ENCODE peak calls at places on chromosomes 4 and X, in eight cellular contexts. One of them, this sample, is unnamed.

GRCh38 chr4:76301068-76301774 is 5.3 kb upstream of the STBD1 start:
- DNase-seq in activated T-helper 1 cell treated with anti-CD3 and anti-CD28 coated beads, Interleukin-12 subunit alpha, Interleukin-12 subunit beta, Interleukin-2, Interleukin-4 antibody, amounts not matched to agents 30 ng/mL and 10 ng/mL and 1 ng/mL, durations not matched to agents 14 hours and 24 hours and 36 hours: peak
- DNase-seq in stimulated activated CD4-positive, alpha-beta T cell treated with anti-CD3 and anti-CD28 coated beads, Interleukin-4, amount 100 ng/mL, for 48 hours: peak
- DNase-seq in activated naive CD4-positive, alpha-beta T cell treated with anti-CD3 and anti-CD28 coated beads for 36 hours: peak
- DNase-seq in activated CD8-positive, alpha-beta memory T cell treated with anti-CD3 and anti-CD28 coated beads for 48 hours: no peak
- DNase-seq in cardiac fibroblast: peak
- DNase-seq in nephron progenitor cell: no peak
- DNase-seq in BE2C: no peak
- DNase-seq in this sample: peak

GRCh38 chrX:9940397-9940796 is 26.8 kb upstream of the CLDN34 start:
- DNase-seq in activated CD8-positive, alpha-beta memory T cell treated with anti-CD3 and anti-CD28 coated beads for 48 hours: no peak
- DNase-seq in stimulated activated CD4-positive, alpha-beta T cell treated with anti-CD3 and anti-CD28 coated beads, Interleukin-4, amount 100 ng/mL, for 48 hours: no peak
- DNase-seq in BE2C: no peak
- DNase-seq in cardiac fibroblast: peak
- DNase-seq in nephron progenitor cell: no peak
- DNase-seq in activated T-helper 1 cell treated with anti-CD3 and anti-CD28 coated beads, Interleukin-12 subunit alpha, Interleukin-12 subunit beta, Interleukin-2, Interleukin-4 antibody, amounts not matched to agents 30 ng/mL and 10 ng/mL and 1 ng/mL, durations not matched to agents 14 hours and 24 hours and 36 hours: no peak
- DNase-seq in activated naive CD4-positive, alpha-beta T cell treated with anti-CD3 and anti-CD28 coated beads for 36 hours: peak
- DNase-seq in this sample: no peak

GRCh38 chr4:14184265-14184664 is 556.7 kb upstream of the BOD1L1 start:
- DNase-seq in activated CD8-positive, alpha-beta memory T cell treated with anti-CD3 and anti-CD28 coated beads for 48 hours: no peak
- DNase-seq in stimulated activated CD4-positive, alpha-beta T cell treated with anti-CD3 and anti-CD28 coated beads, Interleukin-4, amount 100 ng/mL, for 48 hours: no peak
- DNase-seq in BE2C: no peak
- DNase-seq in nephron progenitor cell: peak
- DNase-seq in activated naive CD4-positive, alpha-beta T cell treated with anti-CD3 and anti-CD28 coated beads for 36 hours: no peak
- DNase-seq in cardiac fibroblast: peak
- DNase-seq in activated T-helper 1 cell treated with anti-CD3 and anti-CD28 coated beads, Interleukin-12 subunit alpha, Interleukin-12 subunit beta, Interleukin-2, Interleukin-4 antibody, amounts not matched to agents 30 ng/mL and 10 ng/mL and 1 ng/mL, durations not matched to agents 14 hours and 24 hours and 36 hours: no peak
- DNase-seq in this sample: no peak

GRCh38 chr4:62460329-62460728 is 1260.2 kb downstream of the ADGRL3 start:
- DNase-seq in BE2C: no peak
- DNase-seq in nephron progenitor cell: no peak
- DNase-seq in activated naive CD4-positive, alpha-beta T cell treated with anti-CD3 and anti-CD28 coated beads for 36 hours: no peak
- DNase-seq in activated T-helper 1 cell treated with anti-CD3 and anti-CD28 coated beads, Interleukin-12 subunit alpha, Interleukin-12 subunit beta, Interleukin-2, Interleukin-4 antibody, amounts not matched to agents 30 ng/mL and 10 ng/mL and 1 ng/mL, durations not matched to agents 14 hours and 24 hours and 36 hours: no peak
- DNase-seq in cardiac fibroblast: no peak
- DNase-seq in activated CD8-positive, alpha-beta memory T cell treated with anti-CD3 and anti-CD28 coated beads for 48 hours: no peak
- DNase-seq in stimulated activated CD4-positive, alpha-beta T cell treated with anti-CD3 and anti-CD28 coated beads, Interleukin-4, amount 100 ng/mL, for 48 hours: no peak
- DNase-seq in this sample: no peak

GRCh38 chr4:5793514-5793913 is 82.5 kb downstream of the EVC start:
- DNase-seq in activated CD8-positive, alpha-beta memory T cell treated with anti-CD3 and anti-CD28 coated beads for 48 hours: no peak
- DNase-seq in nephron progenitor cell: no peak
- DNase-seq in activated naive CD4-positive, alpha-beta T cell treated with anti-CD3 and anti-CD28 coated beads for 36 hours: no peak
- DNase-seq in cardiac fibroblast: no peak
- DNase-seq in BE2C: no peak
- DNase-seq in activated T-helper 1 cell treated with anti-CD3 and anti-CD28 coated beads, Interleukin-12 subunit alpha, Interleukin-12 subunit beta, Interleukin-2, Interleukin-4 antibody, amounts not matched to agents 30 ng/mL and 10 ng/mL and 1 ng/mL, durations not matched to agents 14 hours and 24 hours and 36 hours: no peak
- DNase-seq in stimulated activated CD4-positive, alpha-beta T cell treated with anti-CD3 and anti-CD28 coated beads, Interleukin-4, amount 100 ng/mL, for 48 hours: no peak
- DNase-seq in this sample: no peak

GRCh38 chr4:119286377-119287002 is 35.4 kb downstream of the FABP2 start:
- DNase-seq in activated T-helper 1 cell treated with anti-CD3 and anti-CD28 coated beads, Interleukin-12 subunit alpha, Interleukin-12 subunit beta, Interleukin-2, Interleukin-4 antibody, amounts not matched to agents 30 ng/mL and 10 ng/mL and 1 ng/mL, durations not matched to agents 14 hours and 24 hours and 36 hours: no peak
- DNase-seq in BE2C: no peak
- DNase-seq in stimulated activated CD4-positive, alpha-beta T cell treated with anti-CD3 and anti-CD28 coated beads, Interleukin-4, amount 100 ng/mL, for 48 hours: no peak
- DNase-seq in activated CD8-positive, alpha-beta memory T cell treated with anti-CD3 and anti-CD28 coated beads for 48 hours: no peak
- DNase-seq in cardiac fibroblast: peak
- DNase-seq in activated naive CD4-positive, alpha-beta T cell treated with anti-CD3 and anti-CD28 coated beads for 36 hours: peak
- DNase-seq in nephron progenitor cell: no peak
- DNase-seq in this sample: no peak

GRCh38 chrX:54411732-54412131 is 28.5 kb upstream of the TSR2 start:
- DNase-seq in cardiac fibroblast: no peak
- DNase-seq in nephron progenitor cell: no peak
- DNase-seq in stimulated activated CD4-positive, alpha-beta T cell treated with anti-CD3 and anti-CD28 coated beads, Interleukin-4, amount 100 ng/mL, for 48 hours: no peak
- DNase-seq in activated naive CD4-positive, alpha-beta T cell treated with anti-CD3 and anti-CD28 coated beads for 36 hours: no peak
- DNase-seq in activated CD8-positive, alpha-beta memory T cell treated with anti-CD3 and anti-CD28 coated beads for 48 hours: no peak
- DNase-seq in BE2C: no peak
- DNase-seq in activated T-helper 1 cell treated with anti-CD3 and anti-CD28 coated beads, Interleukin-12 subunit alpha, Interleukin-12 subunit beta, Interleukin-2, Interleukin-4 antibody, amounts not matched to agents 30 ng/mL and 10 ng/mL and 1 ng/mL, durations not matched to agents 14 hours and 24 hours and 36 hours: no peak
- DNase-seq in this sample: no peak

GRCh38 chr4:70913947-70914445 is 11.8 kb downstream of the MOB1B start:
- DNase-seq in BE2C: no peak
- DNase-seq in cardiac fibroblast: peak
- DNase-seq in nephron progenitor cell: no peak
- DNase-seq in activated CD8-positive, alpha-beta memory T cell treated with anti-CD3 and anti-CD28 coated beads for 48 hours: no peak
- DNase-seq in activated naive CD4-positive, alpha-beta T cell treated with anti-CD3 and anti-CD28 coated beads for 36 hours: no peak
- DNase-seq in stimulated activated CD4-positive, alpha-beta T cell treated with anti-CD3 and anti-CD28 coated beads, Interleukin-4, amount 100 ng/mL, for 48 hours: no peak
- DNase-seq in activated T-helper 1 cell treated with anti-CD3 and anti-CD28 coated beads, Interleukin-12 subunit alpha, Interleukin-12 subunit beta, Interleukin-2, Interleukin-4 antibody, amounts not matched to agents 30 ng/mL and 10 ng/mL and 1 ng/mL, durations not matched to agents 14 hours and 24 hours and 36 hours: no peak
- DNase-seq in this sample: no peak